ENCODE peak calls at places on chromosome 10, in ten cellular contexts. One of them, this sample, is unnamed.

GRCh38 chr10:73628405-73628804 is 12.9 kb downstream of the MYOZ1 start:
- DNase-seq in ACHN: no peak
- DNase-seq in adipocyte: no peak
- DNase-seq in left ventricle myocardium inferior: no peak
- DNase-seq in HCT116: no peak
- DNase-seq in ELR: no peak
- DNase-seq in tibial nerve: no peak
- DNase-seq in activated naive CD4-positive, alpha-beta T cell: no peak
- DNase-seq in KBM-7: no peak
- DNase-seq in midbrain: no peak
- DNase-seq in this sample: no peak

GRCh38 chr10:112946649-112947048 is 3.4 kb upstream of the TCF7L2 start:
- DNase-seq in HCT116: no peak
- DNase-seq in ACHN: no peak
- DNase-seq in KBM-7: no peak
- DNase-seq in left ventricle myocardium inferior: no peak
- DNase-seq in activated naive CD4-positive, alpha-beta T cell: no peak
- DNase-seq in adipocyte: no peak
- DNase-seq in ELR: no peak
- DNase-seq in midbrain: no peak
- DNase-seq in tibial nerve: no peak
- DNase-seq in this sample: no peak

GRCh38 chr10:116164291-116164690 is 108.7 kb downstream of the GFRA1 start:
- DNase-seq in adipocyte: no peak
- DNase-seq in ACHN: no peak
- DNase-seq in KBM-7: no peak
- DNase-seq in activated naive CD4-positive, alpha-beta T cell: no peak
- DNase-seq in tibial nerve: no peak
- DNase-seq in ELR: no peak
- DNase-seq in left ventricle myocardium inferior: no peak
- DNase-seq in HCT116: no peak
- DNase-seq in midbrain: peak; percentile 38
- DNase-seq in this sample: no peak

GRCh38 chr10:103895458-103896186 is 22.4 kb downstream of the STN1 start:
- DNase-seq in KBM-7: no peak
- DNase-seq in activated naive CD4-positive, alpha-beta T cell: no peak
- DNase-seq in HCT116: peak; percentile 97
- DNase-seq in ELR: peak; percentile 69
- DNase-seq in left ventricle myocardium inferior: no peak
- DNase-seq in adipocyte: peak; percentile 67
- DNase-seq in midbrain: no peak
- DNase-seq in ACHN: no peak
- DNase-seq in tibial nerve: no peak
- DNase-seq in this sample: no peak

GRCh38 chr10:124323806-124324205 is 94.9 kb downstream of the OAT start:
- DNase-seq in HCT116: no peak
- DNase-seq in ELR: no peak
- DNase-seq in KBM-7: no peak
- DNase-seq in tibial nerve: no peak
- DNase-seq in midbrain: no peak
- DNase-seq in activated naive CD4-positive, alpha-beta T cell: no peak
- DNase-seq in ACHN: no peak
- DNase-seq in left ventricle myocardium inferior: no peak
- DNase-seq in adipocyte: no peak
- DNase-seq in this sample: no peak

GRCh38 chr10:102546606-102547310 is 43.0 kb downstream of the SUFU start:
- DNase-seq in ACHN: no peak
- DNase-seq in HCT116: no peak
- DNase-seq in adipocyte: peak; percentile 85
- DNase-seq in ELR: no peak
- DNase-seq in activated naive CD4-positive, alpha-beta T cell: no peak
- DNase-seq in tibial nerve: no peak
- DNase-seq in KBM-7: no peak
- DNase-seq in left ventricle myocardium inferior: no peak
- DNase-seq in midbrain: no peak
- DNase-seq in this sample: no peak

GRCh38 chr10:69438531-69439349 is 12.5 kb upstream of the TSPAN15 start:
- DNase-seq in HCT116: peak; percentile 42
- DNase-seq in KBM-7: peak; percentile 53
- DNase-seq in midbrain: no peak
- DNase-seq in activated naive CD4-positive, alpha-beta T cell: no peak
- DNase-seq in left ventricle myocardium inferior: no peak
- DNase-seq in tibial nerve: no peak
- DNase-seq in ELR: peak; percentile 93
- DNase-seq in adipocyte: peak; percentile 73
- DNase-seq in ACHN: peak; percentile 67
- DNase-seq in this sample: no peak

GRCh38 chr10:69738858-69739435 is 62.8 kb upstream of the COL13A1 start:
- DNase-seq in KBM-7: no peak
- DNase-seq in ACHN: no peak
- DNase-seq in adipocyte: no peak
- DNase-seq in tibial nerve: no peak
- DNase-seq in midbrain: no peak
- DNase-seq in left ventricle myocardium inferior: no peak
- DNase-seq in ELR: no peak
- DNase-seq in HCT116: no peak
- DNase-seq in activated naive CD4-positive, alpha-beta T cell: no peak
- DNase-seq in this sample: no peak

GRCh38 chr10:97759981-97760345 is 11.8 kb downstream of the SFRP5 start:
- DNase-seq in tibial nerve: no peak
- DNase-seq in ELR: no peak
- DNase-seq in activated naive CD4-positive, alpha-beta T cell: no peak
- DNase-seq in adipocyte: no peak
- DNase-seq in ACHN: no peak
- DNase-seq in KBM-7: no peak
- DNase-seq in left ventricle myocardium inferior: no peak
- DNase-seq in midbrain: no peak
- DNase-seq in HCT116: no peak
- DNase-seq in this sample: no peak

GRCh38 chr10:25965584-25965983 is 31.6 kb downstream of the MYO3A start:
- DNase-seq in tibial nerve: no peak
- DNase-seq in KBM-7: no peak
- DNase-seq in ACHN: no peak
- DNase-seq in activated naive CD4-positive, alpha-beta T cell: no peak
- DNase-seq in HCT116: no peak
- DNase-seq in adipocyte: no peak
- DNase-seq in ELR: no peak
- DNase-seq in midbrain: no peak
- DNase-seq in left ventricle myocardium inferior: no peak
- DNase-seq in this sample: no peak

GRCh38 chr10:22252801-22253577 is 35.2 kb upstream of the EBLN1 start:
- DNase-seq in activated naive CD4-positive, alpha-beta T cell: no peak
- DNase-seq in ACHN: no peak
- DNase-seq in left ventricle myocardium inferior: peak; percentile 46
- DNase-seq in KBM-7: no peak
- DNase-seq in HCT116: no peak
- DNase-seq in midbrain: peak; percentile 63
- DNase-seq in ELR: peak; percentile 19
- DNase-seq in adipocyte: no peak
- DNase-seq in tibial nerve: peak; percentile 48
- DNase-seq in this sample: no peak

GRCh38 chr10:50561816-50562215 is 61.9 kb downstream of the SGMS1 start:
- DNase-seq in activated naive CD4-positive, alpha-beta T cell: no peak
- DNase-seq in adipocyte: peak; percentile 45
- DNase-seq in left ventricle myocardium inferior: no peak
- DNase-seq in KBM-7: peak; percentile 31
- DNase-seq in midbrain: peak; percentile 54
- DNase-seq in HCT116: no peak
- DNase-seq in tibial nerve: no peak
- DNase-seq in ELR: peak; percentile 37
- DNase-seq in ACHN: peak; percentile 43
- DNase-seq in this sample: peak; percentile 26

GRCh38 chr10:101485681-101486554 is 102.1 kb downstream of the POLL start:
- DNase-seq in adipocyte: no peak
- DNase-seq in tibial nerve: no peak
- DNase-seq in ELR: no peak
- DNase-seq in HCT116: no peak
- DNase-seq in left ventricle myocardium inferior: no peak
- DNase-seq in ACHN: no peak
- DNase-seq in KBM-7: no peak
- DNase-seq in midbrain: peak; percentile 45
- DNase-seq in activated naive CD4-positive, alpha-beta T cell: no peak
- DNase-seq in this sample: peak; percentile 44